ENCODE peak calls at places on chromosomes 16 and 17, in eight cellular contexts. I, E, L, N, H, Q, T and M are unnamed samples.

GRCh38 chr17:80751070-80751459 is 206.4 kb downstream of the RPTOR start:
- DNase-seq in L (no peak), E (no peak), I (no peak), T (no peak), Q (no peak), H (no peak), N (no peak), M (no peak)

GRCh38 chr17:52147872-52148271 is 10.6 kb downstream of the CA10 start:
- DNase-seq in T (no peak), H (no peak), N (no peak), L (no peak), I (no peak), Q (no peak), E (no peak), M (peak; percentile 33)

GRCh38 chr16:788399-789126 is at the start of gene CHTF18:
- DNase-seq in E (peak; percentile 86), L (peak; percentile 98), N (peak; percentile 93), H (peak; percentile 91), Q (peak; percentile 100), T (peak; percentile 73), I (peak; percentile 72), M (peak; percentile 88)

GRCh38 chr17:83103200-83103937 is 24.0 kb downstream of the METRNL start:
- DNase-seq in E (peak; percentile 65), Q (peak; percentile 75), T (no peak), H (peak; percentile 62), L (peak; percentile 91), N (no peak), I (peak; percentile 66), M (no peak)

GRCh38 chr16:28554634-28555423 is 1.1 kb downstream of the SGF29 start:
- DNase-seq in N (no peak), L (no peak), I (no peak), E (no peak), T (no peak), Q (no peak), H (no peak), M (no peak)

GRCh38 chr16:27169511-27170071 is 33.7 kb upstream of the KDM8 start:
- DNase-seq in I (no peak), E (no peak), N (no peak), H (peak; percentile 10), T (peak; percentile 53), L (no peak), Q (peak; percentile 29), M (peak; percentile 82)

GRCh38 chr16:79533292-79533691 is 67.2 kb downstream of the MAF start:
- DNase-seq in H (no peak), E (no peak), Q (no peak), L (no peak), T (no peak), I (no peak), N (no peak), M (no peak)

GRCh38 chr16:375927-376816 is 5.6 kb downstream of the PGAP6 start:
- DNase-seq in H (no peak), E (no peak), L (no peak), I (no peak), Q (no peak), T (no peak), N (no peak), M (no peak)

GRCh38 chr17:51860934-51861561 is 297.5 kb downstream of the CA10 start:
- DNase-seq in L (peak; percentile 21), T (peak; percentile 44), H (no peak), I (peak; percentile 18), N (peak; percentile 81), E (peak; percentile 7), Q (peak; percentile 50), M (peak; percentile 53)

GRCh38 chr17:47956818-47957590 is 679 bp downstream of the PRR15L start:
- DNase-seq in N (no peak), L (no peak), H (no peak), Q (no peak), E (no peak), T (peak; percentile 60), I (no peak), M (peak; percentile 60)

GRCh38 chr17:10756146-10756545 is 26.3 kb upstream of the TMEM220 start:
- DNase-seq in H (no peak), N (no peak), T (no peak), E (no peak), Q (no peak), I (no peak), L (no peak), M (no peak)

GRCh38 chr17:66548659-66549311 is 246.4 kb downstream of the PRKCA start:
- DNase-seq in N (no peak), L (no peak), I (no peak), T (no peak), E (no peak), H (no peak), Q (no peak), M (no peak)

GRCh38 chr16:86025706-86026105 is 126.7 kb downstream of the IRF8 start:
- DNase-seq in I (no peak), L (no peak), H (no peak), E (no peak), N (no peak), Q (no peak), T (no peak), M (peak; percentile 77)

GRCh38 chr16:70760221-70760620 is 40.7 kb downstream of the VAC14 start:
- DNase-seq in N (no peak), H (no peak), E (no peak), I (no peak), L (no peak), T (no peak), Q (no peak), M (no peak)

GRCh38 chr16:1188781-1189189 is 35.9 kb downstream of the CACNA1H start:
- DNase-seq in T (no peak), E (no peak), I (no peak), N (peak; percentile 85), L (peak; percentile 85), H (peak; percentile 20), Q (no peak), M (peak; percentile 55)

GRCh38 chr16:48507886-48508285 is 102.1 kb downstream of the N4BP1 start:
- DNase-seq in Q (no peak), E (no peak), I (no peak), L (no peak), H (no peak), N (no peak), T (no peak), M (no peak)

DNA sequence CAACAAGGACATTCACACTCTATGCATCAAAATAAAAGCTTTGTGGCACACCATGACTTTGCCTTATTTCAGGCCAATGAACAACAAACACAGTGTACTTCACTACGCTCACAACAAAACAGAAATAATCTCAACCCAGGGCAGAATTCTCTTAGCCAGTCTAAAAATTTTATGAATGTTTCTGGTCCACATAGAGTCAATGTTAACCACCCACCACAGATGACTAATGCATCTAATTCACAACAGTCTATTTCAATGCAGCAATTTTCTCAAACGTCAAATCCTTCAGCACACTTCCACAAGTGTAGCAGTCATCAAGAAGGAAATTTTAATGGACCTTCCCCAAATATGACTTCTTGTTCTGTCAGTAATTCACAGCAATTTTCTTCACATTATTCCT is 101.7 kb downstream of the CHD9 start:
- DNase-seq in E (no peak), T (no peak), Q (no peak), L (no peak), N (no peak), I (no peak), H (no peak), M (no peak)
- TF ChIP-seq MAX in E (no peak), T (no peak), Q (no peak), L (no peak), N (no peak), I (no peak), H (no peak), M (no peak)

GRCh38 chr17:13599168-13599577 is 2.6 kb downstream of the HS3ST3A1 start:
- DNase-seq in N (no peak), L (no peak), E (no peak), I (no peak), T (no peak), H (no peak), Q (no peak), M (no peak)
- H3K4me3 ChIP-seq in N (no peak overlapping the region), L (peak overlapping the region; percentile 58), E (no peak overlapping the region), I (no peak overlapping the region), T (no peak overlapping the region), H (no peak overlapping the region), Q (peak overlapping the region; percentile 66), M (peak overlapping the region; percentile 58)

DNA sequence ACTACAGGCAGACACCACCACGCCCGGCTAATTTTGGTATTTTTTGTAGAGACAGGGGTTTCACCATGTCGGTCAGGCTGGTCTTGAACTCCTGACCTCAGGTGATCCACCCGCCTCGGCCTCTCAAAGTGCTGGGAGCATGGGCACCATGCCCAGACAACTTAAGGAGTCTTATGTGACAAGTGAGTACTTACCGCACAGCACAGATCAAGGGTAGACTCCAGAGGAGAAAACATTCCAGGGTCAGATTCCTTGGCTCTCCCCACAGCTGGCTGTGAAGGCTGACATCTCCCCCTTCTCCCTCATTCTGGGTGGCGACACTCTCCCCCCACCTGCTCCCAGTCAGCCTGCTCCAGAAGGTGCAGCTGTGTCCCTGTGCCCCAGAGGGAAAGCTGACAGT is 10.6 kb downstream of the ZSCAN10 start:
- DNase-seq in H (no peak), N (no peak), E (no peak), Q (no peak), L (no peak), I (no peak), T (no peak), M (no peak)
- TF ChIP-seq CTCF in H (no peak), N (no peak), E (no peak), Q (no peak), L (no peak), I (no peak), T (no peak), M (no peak)

DNA sequence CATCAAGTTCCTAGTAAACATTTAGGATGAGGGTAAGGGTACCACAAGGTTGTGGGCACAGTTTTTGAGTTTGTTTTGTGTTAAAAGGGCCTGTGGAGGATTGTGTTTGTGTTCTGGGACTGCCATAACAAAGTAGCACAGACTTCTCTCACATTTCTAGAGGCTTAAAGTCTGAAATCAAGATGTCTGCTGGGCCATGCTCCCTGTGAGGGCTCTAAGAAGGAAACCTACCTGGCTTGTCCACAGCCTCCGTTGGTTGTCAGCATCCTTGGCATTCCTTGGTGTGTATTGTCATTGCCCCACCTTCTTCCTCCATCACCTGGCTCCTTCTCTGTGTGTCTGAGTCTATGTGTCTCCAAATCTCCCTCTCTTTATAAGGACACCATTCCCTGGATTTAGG is 808.1 kb upstream of the RBFOX1 start:
- DNase-seq in N (no peak), L (no peak), T (no peak), E (no peak), I (no peak), Q (no peak), H (no peak), M (no peak)
- TF ChIP-seq MAX in N (no peak), L (no peak), T (no peak), E (no peak), I (no peak), Q (no peak), H (no peak), M (no peak)

GRCh38 chr16:87463722-87464690 is 28.8 kb downstream of the ZCCHC14 start:
- DNase-seq in E (no peak), H (peak; percentile 96), Q (no peak), L (no peak), I (no peak), T (peak; percentile 30), N (no peak), M (peak; percentile 83)
- H3K4me3 ChIP-seq in E (no peak overlapping the region), H (no peak overlapping the region), Q (no peak overlapping the region), L (no peak overlapping the region), I (no peak overlapping the region), T (no peak overlapping the region), N (no peak overlapping the region), M (peak overlapping the region; percentile 43)

GRCh38 chr16:83887088-83887487 is 11.8 kb upstream of the MLYCD start:
- DNase-seq in E (peak; percentile 46), L (no peak), H (no peak), Q (no peak), I (peak; percentile 31), N (no peak), T (no peak), M (peak; percentile 15)
- TF ChIP-seq CTCF in E (peak; percentile 46), L (peak; percentile 46), H (no peak), Q (peak; percentile 43), I (peak; percentile 81), N (peak; percentile 18), T (peak; percentile 15), M (peak; percentile 23)

GRCh38 chr17:79137015-79137770 is 62.6 kb downstream of the ENGASE start:
- DNase-seq in E (no peak), N (no peak), L (no peak), T (no peak), I (no peak), H (no peak), Q (no peak), M (no peak)
- TF ChIP-seq MAX in E (no peak), N (no peak), L (no peak), T (no peak), I (no peak), H (no peak), Q (no peak), M (no peak)